ENCODE peak calls at places on chromosomes 13 and 19, in nine cellular contexts. One of them, this sample, is unnamed.

GRCh38 chr13:39410089-39410901 is 192.7 kb downstream of the LHFPL6 start:
- DNase-seq in H1: no peak
- DNase-seq in suprapubic skin: no peak
- DNase-seq in SK-N-SH: no peak
- DNase-seq in GM12878: no peak
- DNase-seq in esophagus muscularis mucosa: no peak
- DNase-seq in sigmoid colon: no peak
- DNase-seq in HepG2: no peak
- DNase-seq in stomach: no peak
- DNase-seq in this sample: no peak

GRCh38 chr13:73898276-73898675 is 235.9 kb downstream of the KLF12 start:
- DNase-seq in H1: no peak
- DNase-seq in suprapubic skin: no peak
- DNase-seq in SK-N-SH: peak; percentile 8
- DNase-seq in GM12878: no peak
- DNase-seq in esophagus muscularis mucosa: no peak
- DNase-seq in sigmoid colon: no peak
- DNase-seq in HepG2: no peak
- DNase-seq in stomach: no peak
- DNase-seq in this sample: no peak

GRCh38 chr19:33005440-33005839 is 33.4 kb downstream of the FAAP24 start:
- DNase-seq in H1: no peak
- DNase-seq in suprapubic skin: no peak
- DNase-seq in SK-N-SH: no peak
- DNase-seq in GM12878: no peak
- DNase-seq in esophagus muscularis mucosa: no peak
- DNase-seq in sigmoid colon: no peak
- DNase-seq in HepG2: no peak
- DNase-seq in stomach: no peak
- DNase-seq in this sample: no peak

GRCh38 chr19:55461974-55462628 is 659 bp upstream of the ISOC2 start:
- DNase-seq in H1: no peak
- DNase-seq in suprapubic skin: no peak
- DNase-seq in SK-N-SH: peak; percentile 73
- DNase-seq in GM12878: no peak
- DNase-seq in esophagus muscularis mucosa: no peak
- DNase-seq in sigmoid colon: no peak
- DNase-seq in HepG2: peak; percentile 50
- DNase-seq in stomach: no peak
- DNase-seq in this sample: no peak

GRCh38 chr19:47247308-47247990 is 8.9 kb upstream of the CCDC9 start:
- DNase-seq in H1: no peak
- DNase-seq in suprapubic skin: peak; percentile 86
- DNase-seq in SK-N-SH: peak; percentile 74
- DNase-seq in GM12878: no peak
- DNase-seq in esophagus muscularis mucosa: peak; percentile 96
- DNase-seq in sigmoid colon: peak; percentile 91
- DNase-seq in HepG2: peak; percentile 56
- DNase-seq in stomach: peak; percentile 85
- DNase-seq in this sample: peak; percentile 85

GRCh38 chr19:34213283-34213682 is 41.0 kb downstream of the LSM14A start:
- DNase-seq in H1: no peak
- DNase-seq in suprapubic skin: no peak
- DNase-seq in SK-N-SH: no peak
- DNase-seq in GM12878: no peak
- DNase-seq in esophagus muscularis mucosa: no peak
- DNase-seq in sigmoid colon: no peak
- DNase-seq in HepG2: no peak
- DNase-seq in stomach: no peak
- DNase-seq in this sample: no peak

GRCh38 chr19:21707065-21707464 is 60.3 kb downstream of the ZNF100 start:
- DNase-seq in H1: no peak
- DNase-seq in suprapubic skin: no peak
- DNase-seq in SK-N-SH: no peak
- DNase-seq in GM12878: no peak
- DNase-seq in esophagus muscularis mucosa: no peak
- DNase-seq in sigmoid colon: no peak
- DNase-seq in HepG2: no peak
- DNase-seq in stomach: no peak
- DNase-seq in this sample: no peak

GRCh38 chr19:53908933-53909415 is at the start of gene CACNG7:
- DNase-seq in H1: no peak
- DNase-seq in suprapubic skin: no peak
- DNase-seq in SK-N-SH: peak; percentile 94
- DNase-seq in GM12878: no peak
- DNase-seq in esophagus muscularis mucosa: no peak
- DNase-seq in sigmoid colon: no peak
- DNase-seq in HepG2: no peak
- DNase-seq in stomach: no peak
- DNase-seq in this sample: no peak

GRCh38 chr19:10686661-10687517 is 14.3 kb upstream of the QTRT1 start:
- DNase-seq in H1: no peak
- DNase-seq in suprapubic skin: no peak
- DNase-seq in SK-N-SH: peak; percentile 10
- DNase-seq in GM12878: no peak
- DNase-seq in esophagus muscularis mucosa: no peak
- DNase-seq in sigmoid colon: no peak
- DNase-seq in HepG2: no peak
- DNase-seq in stomach: no peak
- DNase-seq in this sample: no peak

GRCh38 chr13:106513608-106514007 is 21.9 kb downstream of the EFNB2 start:
- DNase-seq in H1: no peak
- DNase-seq in suprapubic skin: no peak
- DNase-seq in SK-N-SH: no peak
- DNase-seq in GM12878: no peak
- DNase-seq in esophagus muscularis mucosa: no peak
- DNase-seq in sigmoid colon: no peak
- DNase-seq in HepG2: no peak
- DNase-seq in stomach: no peak
- DNase-seq in this sample: no peak

GRCh38 chr13:52925775-52926285 is 77.4 kb upstream of the PCDH8 start:
- DNase-seq in H1: no peak
- DNase-seq in suprapubic skin: no peak
- DNase-seq in SK-N-SH: no peak
- DNase-seq in GM12878: no peak
- DNase-seq in esophagus muscularis mucosa: no peak
- DNase-seq in sigmoid colon: no peak
- DNase-seq in HepG2: no peak
- DNase-seq in stomach: no peak
- DNase-seq in this sample: no peak

GRCh38 chr13:111219306-111219705 is 101.1 kb upstream of the TEX29 start:
- DNase-seq in H1: no peak
- DNase-seq in suprapubic skin: no peak
- DNase-seq in SK-N-SH: no peak
- DNase-seq in GM12878: no peak
- DNase-seq in esophagus muscularis mucosa: no peak
- DNase-seq in sigmoid colon: peak; percentile 81
- DNase-seq in HepG2: no peak
- DNase-seq in stomach: no peak
- DNase-seq in this sample: no peak

GRCh38 chr19:51959791-51960190 is 26.8 kb downstream of the ZNF350 start:
- DNase-seq in H1: no peak
- DNase-seq in suprapubic skin: no peak
- DNase-seq in SK-N-SH: no peak
- DNase-seq in GM12878: no peak
- DNase-seq in esophagus muscularis mucosa: no peak
- DNase-seq in sigmoid colon: no peak
- DNase-seq in HepG2: no peak
- DNase-seq in stomach: no peak
- DNase-seq in this sample: no peak

GRCh38 chr13:37587236-37587635 is 11.3 kb downstream of the POSTN start:
- DNase-seq in H1: no peak
- DNase-seq in suprapubic skin: no peak
- DNase-seq in SK-N-SH: no peak
- DNase-seq in GM12878: no peak
- DNase-seq in esophagus muscularis mucosa: no peak
- DNase-seq in sigmoid colon: no peak
- DNase-seq in HepG2: no peak
- DNase-seq in stomach: no peak
- DNase-seq in this sample: no peak

GRCh38 chr13:39012608-39013007 is 22.0 kb upstream of the STOML3 start:
- DNase-seq in H1: no peak
- DNase-seq in suprapubic skin: no peak
- DNase-seq in SK-N-SH: peak; percentile 19
- DNase-seq in GM12878: no peak
- DNase-seq in esophagus muscularis mucosa: no peak
- DNase-seq in sigmoid colon: no peak
- DNase-seq in HepG2: no peak
- DNase-seq in stomach: no peak
- DNase-seq in this sample: no peak

DNA sequence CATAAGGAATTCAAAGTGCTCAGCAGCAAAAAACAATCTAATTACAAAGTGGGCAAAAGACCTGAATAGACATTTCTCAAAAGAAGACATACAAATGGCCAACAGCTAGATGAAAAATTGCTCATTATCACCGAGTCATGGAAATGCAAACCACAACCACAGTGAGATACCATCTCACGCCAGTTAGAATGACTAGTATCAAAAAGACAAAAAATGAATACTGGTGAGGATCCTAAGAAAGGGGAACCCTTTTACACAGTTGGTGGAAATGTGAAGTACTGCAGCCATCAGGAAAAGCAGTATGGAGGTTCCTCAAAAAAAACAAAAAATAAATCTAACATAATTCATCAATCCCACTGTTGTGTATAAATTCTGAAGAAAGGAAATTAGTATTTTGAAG is 1206.1 kb downstream of the EFNB2 start:
- DNase-seq in H1: no peak
- DNase-seq in suprapubic skin: no peak
- DNase-seq in SK-N-SH: no peak
- DNase-seq in GM12878: no peak
- DNase-seq in esophagus muscularis mucosa: no peak
- DNase-seq in sigmoid colon: no peak
- DNase-seq in HepG2: no peak
- DNase-seq in stomach: no peak
- DNase-seq in this sample: no peak
- TF ChIP-seq POLR2AphosphoS5 in H1: no peak
- TF ChIP-seq POLR2AphosphoS5 in suprapubic skin: no peak
- TF ChIP-seq POLR2AphosphoS5 in SK-N-SH: no peak
- TF ChIP-seq POLR2AphosphoS5 in GM12878: no peak
- TF ChIP-seq POLR2AphosphoS5 in esophagus muscularis mucosa: no peak
- TF ChIP-seq POLR2AphosphoS5 in sigmoid colon: no peak
- TF ChIP-seq POLR2AphosphoS5 in HepG2: no peak
- TF ChIP-seq POLR2AphosphoS5 in stomach: no peak
- TF ChIP-seq POLR2AphosphoS5 in this sample: no peak

DNA sequence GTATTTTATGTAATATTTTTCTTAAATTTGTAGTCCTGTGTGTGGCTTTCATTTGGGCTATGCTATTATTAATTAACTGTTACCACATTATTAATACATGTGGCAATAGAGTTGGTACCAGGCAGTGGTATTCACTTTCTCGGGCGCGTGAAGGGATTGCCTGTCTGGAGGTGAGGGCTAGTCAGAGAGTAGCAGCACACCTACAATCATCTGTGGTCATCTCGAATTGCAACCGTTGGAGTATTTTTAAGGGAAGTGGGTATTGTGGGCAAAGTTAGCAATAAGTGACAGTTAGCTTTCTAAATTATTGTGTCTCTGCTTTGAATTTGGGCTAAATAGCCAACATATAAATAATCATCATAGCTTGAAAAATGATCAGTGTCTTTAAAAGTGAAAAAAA is 20.0 kb upstream of the GPR18 start:
- DNase-seq in H1: no peak
- DNase-seq in suprapubic skin: no peak
- DNase-seq in SK-N-SH: no peak
- DNase-seq in GM12878: no peak
- DNase-seq in esophagus muscularis mucosa: no peak
- DNase-seq in sigmoid colon: no peak
- DNase-seq in HepG2: no peak
- DNase-seq in stomach: no peak
- DNase-seq in this sample: no peak
- H3K27me3 ChIP-seq in H1: no peaks in the 10 kb centered on the region
- H3K27me3 ChIP-seq in suprapubic skin: no peaks in the 10 kb centered on the region
- H3K27me3 ChIP-seq in SK-N-SH: no peaks in the 10 kb centered on the region
- H3K27me3 ChIP-seq in GM12878: no peaks in the 10 kb centered on the region
- H3K27me3 ChIP-seq in esophagus muscularis mucosa: no peaks in the 10 kb centered on the region
- H3K27me3 ChIP-seq in sigmoid colon: no peaks in the 10 kb centered on the region
- H3K27me3 ChIP-seq in HepG2: no peaks in the 10 kb centered on the region
- H3K27me3 ChIP-seq in stomach: no peaks in the 10 kb centered on the region
- H3K27me3 ChIP-seq in this sample: no peaks in the 10 kb centered on the region

GRCh38 chr13:46595136-46595917 is 42.4 kb downstream of the LRCH1 start:
- DNase-seq in H1: no peak
- DNase-seq in suprapubic skin: no peak
- DNase-seq in SK-N-SH: no peak
- DNase-seq in GM12878: no peak
- DNase-seq in esophagus muscularis mucosa: no peak
- DNase-seq in sigmoid colon: no peak
- DNase-seq in HepG2: no peak
- DNase-seq in stomach: no peak
- DNase-seq in this sample: no peak
- TF ChIP-seq EP300 in H1: no peak
- TF ChIP-seq EP300 in suprapubic skin: no peak
- TF ChIP-seq EP300 in SK-N-SH: no peak
- TF ChIP-seq EP300 in GM12878: no peak
- TF ChIP-seq EP300 in esophagus muscularis mucosa: peak; percentile 13
- TF ChIP-seq EP300 in sigmoid colon: no peak
- TF ChIP-seq EP300 in HepG2: no peak
- TF ChIP-seq EP300 in stomach: no peak
- TF ChIP-seq EP300 in this sample: no peak

GRCh38 chr13:44223785-44224432 is 149.7 kb upstream of the SERP2 start:
- DNase-seq in H1: no peak
- DNase-seq in suprapubic skin: no peak
- DNase-seq in SK-N-SH: no peak
- DNase-seq in GM12878: no peak
- DNase-seq in esophagus muscularis mucosa: no peak
- DNase-seq in sigmoid colon: no peak
- DNase-seq in HepG2: no peak
- DNase-seq in stomach: no peak
- DNase-seq in this sample: no peak
- TF ChIP-seq POLR2AphosphoS5 in H1: no peak
- TF ChIP-seq POLR2AphosphoS5 in suprapubic skin: no peak
- TF ChIP-seq POLR2AphosphoS5 in SK-N-SH: no peak
- TF ChIP-seq POLR2AphosphoS5 in GM12878: no peak
- TF ChIP-seq POLR2AphosphoS5 in esophagus muscularis mucosa: no peak
- TF ChIP-seq POLR2AphosphoS5 in sigmoid colon: no peak
- TF ChIP-seq POLR2AphosphoS5 in HepG2: no peak
- TF ChIP-seq POLR2AphosphoS5 in stomach: no peak
- TF ChIP-seq POLR2AphosphoS5 in this sample: no peak

GRCh38 chr19:30453768-30454167 is 81.6 kb downstream of the ZNF536 start:
- DNase-seq in H1: no peak
- DNase-seq in suprapubic skin: no peak
- DNase-seq in SK-N-SH: no peak
- DNase-seq in GM12878: no peak
- DNase-seq in esophagus muscularis mucosa: no peak
- DNase-seq in sigmoid colon: no peak
- DNase-seq in HepG2: no peak
- DNase-seq in stomach: no peak
- DNase-seq in this sample: no peak
- H3K27me3 ChIP-seq in H1: no peaks in the 10 kb centered on the region
- H3K27me3 ChIP-seq in suprapubic skin: peaks cover 3% of the 10 kb centered on the region
- H3K27me3 ChIP-seq in SK-N-SH: no peaks in the 10 kb centered on the region
- H3K27me3 ChIP-seq in GM12878: no peaks in the 10 kb centered on the region
- H3K27me3 ChIP-seq in esophagus muscularis mucosa: no peaks in the 10 kb centered on the region
- H3K27me3 ChIP-seq in sigmoid colon: no peaks in the 10 kb centered on the region
- H3K27me3 ChIP-seq in HepG2: peaks cover 18% of the 10 kb centered on the region
- H3K27me3 ChIP-seq in stomach: no peaks in the 10 kb centered on the region
- H3K27me3 ChIP-seq in this sample: no peaks in the 10 kb centered on the region

GRCh38 chr13:97982286-97982685 is 28.8 kb downstream of the IPO5 start:
- DNase-seq in H1: no peak
- DNase-seq in suprapubic skin: no peak
- DNase-seq in SK-N-SH: no peak
- DNase-seq in GM12878: no peak
- DNase-seq in esophagus muscularis mucosa: no peak
- DNase-seq in sigmoid colon: no peak
- DNase-seq in HepG2: no peak
- DNase-seq in stomach: no peak
- DNase-seq in this sample: no peak
- TF ChIP-seq EP300 in H1: no peak
- TF ChIP-seq EP300 in suprapubic skin: no peak
- TF ChIP-seq EP300 in SK-N-SH: no peak
- TF ChIP-seq EP300 in GM12878: no peak
- TF ChIP-seq EP300 in esophagus muscularis mucosa: no peak
- TF ChIP-seq EP300 in sigmoid colon: no peak
- TF ChIP-seq EP300 in HepG2: no peak
- TF ChIP-seq EP300 in stomach: no peak
- TF ChIP-seq EP300 in this sample: no peak

This sample was measured in transverse colon.